ENCODE peak calls at places on chromosomes 11 and 22, in five cellular contexts. One of them, this sample, is unnamed.

GRCh38 chr22:27690596-27690995 is 111.0 kb downstream of the MN1 start:
- DNase-seq in stimulated activated CD4-positive, alpha-beta T cell treated with anti-CD3 and anti-CD28 coated beads, Interleukin-1b, Interleukin-23, amount 100 ng/mL, for 24 hours: no peak
- DNase-seq in EL: no peak
- DNase-seq in effector CD4-positive, alpha-beta T cell: no peak
- DNase-seq in aorta: no peak
- DNase-seq in this sample: no peak

GRCh38 chr22:18970948-18971315 is 34.8 kb upstream of the PRODH start:
- DNase-seq in stimulated activated CD4-positive, alpha-beta T cell treated with anti-CD3 and anti-CD28 coated beads, Interleukin-1b, Interleukin-23, amount 100 ng/mL, for 24 hours: no peak
- DNase-seq in EL: no peak
- DNase-seq in effector CD4-positive, alpha-beta T cell: no peak
- DNase-seq in aorta: no peak
- DNase-seq in this sample: no peak

GRCh38 chr11:44575288-44575672 is 9.8 kb downstream of the CD82 start:
- DNase-seq in stimulated activated CD4-positive, alpha-beta T cell treated with anti-CD3 and anti-CD28 coated beads, Interleukin-1b, Interleukin-23, amount 100 ng/mL, for 24 hours: no peak
- DNase-seq in EL: peak
- DNase-seq in effector CD4-positive, alpha-beta T cell: no peak
- DNase-seq in aorta: no peak
- DNase-seq in this sample: no peak

GRCh38 chr22:22171357-22172218 is 73.0 kb upstream of the VPREB1 start:
- DNase-seq in stimulated activated CD4-positive, alpha-beta T cell treated with anti-CD3 and anti-CD28 coated beads, Interleukin-1b, Interleukin-23, amount 100 ng/mL, for 24 hours: no peak
- DNase-seq in EL: no peak
- DNase-seq in effector CD4-positive, alpha-beta T cell: no peak
- DNase-seq in aorta: no peak
- DNase-seq in this sample: no peak

GRCh38 chr11:61106296-61106695 is 4.0 kb downstream of the CD5 start:
- DNase-seq in stimulated activated CD4-positive, alpha-beta T cell treated with anti-CD3 and anti-CD28 coated beads, Interleukin-1b, Interleukin-23, amount 100 ng/mL, for 24 hours: no peak
- DNase-seq in EL: no peak
- DNase-seq in effector CD4-positive, alpha-beta T cell: no peak
- DNase-seq in aorta: peak
- DNase-seq in this sample: no peak

GRCh38 chr11:117217141-117217609 is 14.7 kb downstream of the PCSK7 start:
- DNase-seq in stimulated activated CD4-positive, alpha-beta T cell treated with anti-CD3 and anti-CD28 coated beads, Interleukin-1b, Interleukin-23, amount 100 ng/mL, for 24 hours: no peak
- DNase-seq in EL: peak
- DNase-seq in effector CD4-positive, alpha-beta T cell: no peak
- DNase-seq in aorta: peak
- DNase-seq in this sample: no peak

GRCh38 chr11:57316017-57316416 is 8.7 kb downstream of the TNKS1BP1 start:
- DNase-seq in stimulated activated CD4-positive, alpha-beta T cell treated with anti-CD3 and anti-CD28 coated beads, Interleukin-1b, Interleukin-23, amount 100 ng/mL, for 24 hours: no peak
- DNase-seq in EL: no peak
- DNase-seq in effector CD4-positive, alpha-beta T cell: no peak
- DNase-seq in aorta: no peak
- DNase-seq in this sample: no peak

GRCh38 chr11:6735306-6735705 is 36.5 kb downstream of the OR2AG2 start:
- DNase-seq in stimulated activated CD4-positive, alpha-beta T cell treated with anti-CD3 and anti-CD28 coated beads, Interleukin-1b, Interleukin-23, amount 100 ng/mL, for 24 hours: no peak
- DNase-seq in EL: peak
- DNase-seq in effector CD4-positive, alpha-beta T cell: no peak
- DNase-seq in aorta: no peak
- DNase-seq in this sample: no peak

GRCh38 chr11:2474059-2474901 is 29.5 kb downstream of the KCNQ1 start:
- DNase-seq in stimulated activated CD4-positive, alpha-beta T cell treated with anti-CD3 and anti-CD28 coated beads, Interleukin-1b, Interleukin-23, amount 100 ng/mL, for 24 hours: no peak
- DNase-seq in EL: no peak
- DNase-seq in effector CD4-positive, alpha-beta T cell: no peak
- DNase-seq in aorta: no peak
- DNase-seq in this sample: no peak